ENCODE peak calls at places on chromosome 22, in six cellular contexts. One of them, this sample, is unnamed.

GRCh38 chr22:29689872-29690213 is 30.0 kb upstream of the CABP7 start:
- DNase-seq in cardiac muscle cell: peak; percentile 67
- DNase-seq in WERI-Rb-1: peak; percentile 83
- DNase-seq in astrocyte of the cerebellum: peak; percentile 23
- DNase-seq in brain microvascular endothelial cell: peak; percentile 22
- DNase-seq in pancreas: peak; percentile 71
- DNase-seq in this sample: no peak

GRCh38 chr22:20267441-20268288 is 453 bp downstream of the RTN4R start:
- DNase-seq in pancreas: no peak
- DNase-seq in brain microvascular endothelial cell: no peak
- DNase-seq in WERI-Rb-1: no peak
- DNase-seq in astrocyte of the cerebellum: no peak
- DNase-seq in cardiac muscle cell: no peak
- DNase-seq in this sample: no peak

GRCh38 chr22:32700186-32700882 is 101.2 kb upstream of the TIMP3 start:
- DNase-seq in WERI-Rb-1: no peak
- DNase-seq in pancreas: no peak
- DNase-seq in cardiac muscle cell: peak; percentile 58
- DNase-seq in brain microvascular endothelial cell: no peak
- DNase-seq in astrocyte of the cerebellum: no peak
- DNase-seq in this sample: peak; percentile 80

GRCh38 chr22:24128024-24128423 is 53.3 kb upstream of the SUSD2 start:
- DNase-seq in cardiac muscle cell: no peak
- DNase-seq in WERI-Rb-1: no peak
- DNase-seq in astrocyte of the cerebellum: no peak
- DNase-seq in pancreas: no peak
- DNase-seq in brain microvascular endothelial cell: no peak
- DNase-seq in this sample: no peak

GRCh38 chr22:47655930-47656329 is 893.5 kb downstream of the TBC1D22A start:
- DNase-seq in cardiac muscle cell: no peak
- DNase-seq in brain microvascular endothelial cell: no peak
- DNase-seq in WERI-Rb-1: no peak
- DNase-seq in astrocyte of the cerebellum: no peak
- DNase-seq in pancreas: no peak
- DNase-seq in this sample: no peak

GRCh38 chr22:35276019-35276418 is 18.7 kb downstream of the HMGXB4 start:
- DNase-seq in astrocyte of the cerebellum: no peak
- DNase-seq in pancreas: no peak
- DNase-seq in WERI-Rb-1: no peak
- DNase-seq in brain microvascular endothelial cell: no peak
- DNase-seq in cardiac muscle cell: no peak
- DNase-seq in this sample: no peak

GRCh38 chr22:29683536-29683935 is 36.3 kb upstream of the CABP7 start:
- DNase-seq in astrocyte of the cerebellum: peak; percentile 39
- DNase-seq in pancreas: no peak
- DNase-seq in WERI-Rb-1: no peak
- DNase-seq in brain microvascular endothelial cell: no peak
- DNase-seq in cardiac muscle cell: no peak
- DNase-seq in this sample: no peak

GRCh38 chr22:20610757-20611156 is 103.3 kb downstream of the MED15 start:
- DNase-seq in cardiac muscle cell: no peak
- DNase-seq in WERI-Rb-1: no peak
- DNase-seq in brain microvascular endothelial cell: no peak
- DNase-seq in astrocyte of the cerebellum: no peak
- DNase-seq in pancreas: no peak
- DNase-seq in this sample: no peak

GRCh38 chr22:35311551-35311999 is 11.9 kb downstream of the TOM1 start:
- DNase-seq in pancreas: no peak
- DNase-seq in WERI-Rb-1: no peak
- DNase-seq in brain microvascular endothelial cell: no peak
- DNase-seq in astrocyte of the cerebellum: no peak
- DNase-seq in cardiac muscle cell: no peak
- DNase-seq in this sample: no peak

GRCh38 chr22:24054356-24054755 is 43.3 kb downstream of the CABIN1 start:
- DNase-seq in astrocyte of the cerebellum: no peak
- DNase-seq in WERI-Rb-1: no peak
- DNase-seq in brain microvascular endothelial cell: no peak
- DNase-seq in cardiac muscle cell: no peak
- DNase-seq in pancreas: no peak
- DNase-seq in this sample: no peak

GRCh38 chr22:29096736-29097669 is 24.2 kb downstream of the KREMEN1 start:
- DNase-seq in cardiac muscle cell: no peak
- DNase-seq in brain microvascular endothelial cell: no peak
- DNase-seq in WERI-Rb-1: no peak
- DNase-seq in astrocyte of the cerebellum: no peak
- DNase-seq in pancreas: no peak
- DNase-seq in this sample: no peak

GRCh38 chr22:49536571-49537131 is 291.0 kb downstream of the BRD1 start:
- DNase-seq in pancreas: no peak
- DNase-seq in cardiac muscle cell: no peak
- DNase-seq in WERI-Rb-1: no peak
- DNase-seq in brain microvascular endothelial cell: no peak
- DNase-seq in astrocyte of the cerebellum: no peak
- DNase-seq in this sample: no peak

GRCh38 chr22:40428796-40429195 is 58.4 kb downstream of the SGSM3 start:
- DNase-seq in WERI-Rb-1: no peak
- DNase-seq in astrocyte of the cerebellum: no peak
- DNase-seq in brain microvascular endothelial cell: no peak
- DNase-seq in cardiac muscle cell: no peak
- DNase-seq in pancreas: no peak
- DNase-seq in this sample: no peak

GRCh38 chr22:40928657-40929056 is 22.5 kb upstream of the RBX1 start:
- DNase-seq in cardiac muscle cell: peak; percentile 42
- DNase-seq in WERI-Rb-1: no peak
- DNase-seq in pancreas: no peak
- DNase-seq in brain microvascular endothelial cell: no peak
- DNase-seq in astrocyte of the cerebellum: no peak
- DNase-seq in this sample: no peak

DNA sequence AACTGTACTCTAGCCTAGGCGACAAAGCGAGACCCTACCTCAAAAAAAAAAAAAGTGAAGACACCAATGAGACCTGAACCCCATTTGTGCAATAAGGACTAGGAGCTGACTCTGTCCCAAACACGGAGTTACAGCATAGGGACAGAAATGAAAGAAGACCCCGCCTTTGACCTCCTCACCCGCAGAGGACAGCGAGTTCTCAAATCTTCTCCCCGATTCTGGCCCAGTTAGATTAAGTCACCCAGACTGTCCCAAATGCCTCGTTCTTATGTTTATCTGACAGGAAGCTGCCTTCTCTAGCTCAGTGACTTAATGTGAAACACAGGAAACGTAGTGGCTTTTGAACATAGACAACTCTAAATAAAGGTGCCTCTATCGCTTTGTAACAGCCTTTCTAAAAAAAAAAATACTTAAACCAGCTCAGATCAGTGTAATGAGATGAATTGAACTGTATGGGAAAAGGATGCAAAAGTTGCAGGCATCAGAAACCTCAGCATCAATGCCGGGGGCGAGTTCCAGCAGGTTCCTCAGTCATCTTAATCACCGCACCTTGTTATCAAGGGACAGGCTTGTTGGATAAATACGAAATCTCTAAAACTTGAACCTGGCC is 10.6 kb downstream of the MYH9 start:
- DNase-seq in cardiac muscle cell: no peak
- DNase-seq in brain microvascular endothelial cell: no peak
- DNase-seq in WERI-Rb-1: no peak
- DNase-seq in pancreas: no peak
- DNase-seq in astrocyte of the cerebellum: no peak
- DNase-seq in this sample: no peak
- H3K4me3 ChIP-seq in cardiac muscle cell: no peak overlapping the region
- H3K4me3 ChIP-seq in brain microvascular endothelial cell: no peak overlapping the region
- H3K4me3 ChIP-seq in WERI-Rb-1: no peak overlapping the region
- H3K4me3 ChIP-seq in pancreas: no peak overlapping the region
- H3K4me3 ChIP-seq in astrocyte of the cerebellum: no peak overlapping the region
- H3K4me3 ChIP-seq in this sample: no peak overlapping the region

DNA sequence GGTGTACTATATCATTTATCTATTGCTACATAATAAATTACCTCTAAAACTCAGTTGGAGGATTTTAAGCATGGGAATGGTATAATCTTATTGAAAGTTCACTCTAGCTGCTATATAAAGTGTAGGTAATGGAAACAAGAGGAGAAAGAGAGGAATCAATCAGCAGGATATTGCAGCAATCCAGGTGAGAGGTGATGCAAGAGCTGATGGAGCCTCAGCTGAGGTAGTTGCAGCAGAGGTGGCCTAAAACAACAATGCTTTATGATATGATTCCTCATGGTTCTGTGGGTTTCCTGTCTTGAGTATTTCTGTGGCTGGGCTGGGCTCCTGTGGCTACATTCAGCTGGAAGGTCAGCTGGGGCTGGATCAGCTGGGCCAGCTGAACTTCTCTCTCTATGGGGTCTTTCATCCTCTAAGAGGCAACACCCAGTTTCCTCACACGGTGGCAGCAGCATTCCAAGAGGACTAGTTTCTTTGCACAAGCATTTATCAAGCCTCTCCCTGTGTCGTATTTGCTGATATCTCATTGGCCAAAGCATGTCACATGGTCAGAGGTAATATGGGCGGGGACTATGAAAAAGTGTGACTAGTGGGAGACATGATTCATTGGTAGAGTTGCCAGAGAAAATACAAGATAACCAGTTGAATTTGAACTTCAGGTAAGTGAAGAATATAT is 135.4 kb upstream of the LARGE1 start:
- DNase-seq in brain microvascular endothelial cell: no peak
- DNase-seq in WERI-Rb-1: peak; percentile 82
- DNase-seq in cardiac muscle cell: no peak
- DNase-seq in astrocyte of the cerebellum: no peak
- DNase-seq in pancreas: no peak
- DNase-seq in this sample: no peak
- TF ChIP-seq CTCF in brain microvascular endothelial cell: no peak
- TF ChIP-seq CTCF in WERI-Rb-1: peak; percentile 77
- TF ChIP-seq CTCF in cardiac muscle cell: no peak
- TF ChIP-seq CTCF in astrocyte of the cerebellum: no peak
- TF ChIP-seq CTCF in pancreas: no peak
- TF ChIP-seq CTCF in this sample: no peak

GRCh38 chr22:37678372-37678771 is 2.9 kb downstream of the LGALS1 start:
- DNase-seq in pancreas: peak; percentile 33
- DNase-seq in WERI-Rb-1: no peak
- DNase-seq in cardiac muscle cell: no peak
- DNase-seq in astrocyte of the cerebellum: no peak
- DNase-seq in brain microvascular endothelial cell: no peak
- DNase-seq in this sample: no peak
- H3K4me3 ChIP-seq in pancreas: no peak overlapping the region
- H3K4me3 ChIP-seq in WERI-Rb-1: no peak overlapping the region
- H3K4me3 ChIP-seq in cardiac muscle cell: no peak overlapping the region
- H3K4me3 ChIP-seq in astrocyte of the cerebellum: peak overlapping the region; percentile 93
- H3K4me3 ChIP-seq in brain microvascular endothelial cell: peak overlapping the region; percentile 93
- H3K4me3 ChIP-seq in this sample: no peak overlapping the region

DNA sequence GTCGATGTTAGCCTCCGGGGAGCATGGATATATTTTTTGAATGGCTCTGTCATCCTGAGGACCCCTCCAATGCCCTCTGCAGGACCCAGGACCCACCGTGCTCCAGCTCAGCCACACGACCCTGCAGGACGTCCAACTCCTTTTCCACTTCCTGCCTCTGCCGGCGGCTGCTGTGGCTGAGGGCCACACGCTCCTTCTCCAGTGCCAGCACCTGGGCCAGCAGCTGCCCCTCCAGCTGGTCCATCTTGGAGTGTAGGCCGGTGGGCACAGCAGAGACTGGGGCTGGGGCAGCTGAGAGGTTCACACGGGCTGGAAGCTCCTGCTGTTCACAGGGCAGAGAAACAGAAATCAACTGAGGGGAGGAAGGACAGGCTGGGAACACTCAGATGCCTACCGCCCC is 15.6 kb downstream of the NPTXR start:
- DNase-seq in astrocyte of the cerebellum: no peak
- DNase-seq in WERI-Rb-1: no peak
- DNase-seq in brain microvascular endothelial cell: no peak
- DNase-seq in pancreas: no peak
- DNase-seq in cardiac muscle cell: no peak
- DNase-seq in this sample: no peak
- TF ChIP-seq CTCF in astrocyte of the cerebellum: no peak
- TF ChIP-seq CTCF in WERI-Rb-1: no peak
- TF ChIP-seq CTCF in brain microvascular endothelial cell: no peak
- TF ChIP-seq CTCF in pancreas: no peak
- TF ChIP-seq CTCF in cardiac muscle cell: no peak
- TF ChIP-seq CTCF in this sample: no peak

DNA sequence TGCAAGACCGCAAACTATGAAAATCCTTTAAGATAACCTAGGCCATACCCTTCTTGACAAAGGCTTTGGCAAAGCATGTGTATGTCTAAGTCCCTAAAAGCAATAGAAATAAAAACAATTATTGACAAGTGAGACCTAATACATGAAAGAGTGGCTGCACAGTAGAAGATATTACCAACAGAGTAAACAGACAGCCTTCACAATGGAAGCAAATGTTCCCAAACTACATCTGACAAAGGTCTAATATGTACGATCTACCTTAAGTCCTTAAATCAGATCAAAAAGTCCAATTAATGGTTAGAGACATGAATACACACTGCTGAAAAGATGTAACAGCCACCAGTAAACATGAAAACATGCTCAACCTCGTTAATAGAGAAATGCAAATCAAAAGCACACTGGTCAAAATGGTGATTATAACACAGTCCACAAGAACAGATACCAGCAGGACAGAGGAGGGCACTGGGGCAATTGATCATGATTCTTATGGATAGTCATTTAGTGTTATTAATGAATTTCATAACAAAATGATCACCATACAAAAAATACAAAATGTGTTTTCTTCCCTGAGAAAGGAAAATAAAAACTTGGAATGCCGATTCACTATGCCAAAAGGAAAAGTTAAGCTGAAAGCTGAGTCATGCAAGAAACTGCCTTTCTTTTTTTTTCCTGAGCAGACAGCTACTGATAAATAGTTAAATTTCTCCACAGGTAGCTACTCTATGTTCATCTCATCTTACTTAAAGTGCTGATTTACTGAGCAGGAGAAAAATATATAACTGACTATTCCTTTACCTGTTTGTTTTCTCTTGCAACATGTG is 102.6 kb upstream of the VPREB1 start:
- DNase-seq in cardiac muscle cell: no peak
- DNase-seq in pancreas: no peak
- DNase-seq in astrocyte of the cerebellum: no peak
- DNase-seq in WERI-Rb-1: no peak
- DNase-seq in brain microvascular endothelial cell: no peak
- DNase-seq in this sample: no peak
- H3K4me3 ChIP-seq in cardiac muscle cell: no peak overlapping the region
- H3K4me3 ChIP-seq in pancreas: no peak overlapping the region
- H3K4me3 ChIP-seq in astrocyte of the cerebellum: no peak overlapping the region
- H3K4me3 ChIP-seq in WERI-Rb-1: no peak overlapping the region
- H3K4me3 ChIP-seq in brain microvascular endothelial cell: no peak overlapping the region
- H3K4me3 ChIP-seq in this sample: no peak overlapping the region

GRCh38 chr22:37051629-37052385 is at the start of gene KCTD17:
- DNase-seq in cardiac muscle cell: peak; percentile 82
- DNase-seq in brain microvascular endothelial cell: peak; percentile 52
- DNase-seq in pancreas: peak; percentile 64
- DNase-seq in WERI-Rb-1: peak; percentile 70
- DNase-seq in astrocyte of the cerebellum: peak; percentile 15
- DNase-seq in this sample: no peak
- TF ChIP-seq CTCF in cardiac muscle cell: no peak
- TF ChIP-seq CTCF in brain microvascular endothelial cell: no peak
- TF ChIP-seq CTCF in pancreas: no peak
- TF ChIP-seq CTCF in WERI-Rb-1: no peak
- TF ChIP-seq CTCF in astrocyte of the cerebellum: no peak
- TF ChIP-seq CTCF in this sample: no peak